ENCODE peak calls at places on chromosomes 11 and 22, in seven cellular contexts. S is upper lobe of right lung; X is amniotic stem cell; J is T47D; F is ACHN; C is cardiac septum; M is activated T-cell treated with anti-CD3 and anti-CD28 coated beads, Interleukin-2, amount 50 U/mL, for 48 hours. A is an unnamed sample.
A peak's percentile ranks its signal among the peaks of the same experiment; 100 is the strongest.

GRCh38 chr22:34886812-34887211 is 179.1 kb upstream of the ISX start:
- DNase-seq in C (no peak), J (no peak), X (no peak), F (no peak), M (no peak), S (no peak), A (no peak)

GRCh38 chr22:36454916-36455570 is 26.4 kb downstream of the TXN2 start:
- DNase-seq in F (peak; percentile 88), S (peak; percentile 97), M (peak; percentile 97), J (peak; percentile 65), C (peak; percentile 99), X (no peak), A (peak; percentile 94)

GRCh38 chr22:45308624-45309421 is 911 bp upstream of the FAM118A start:
- DNase-seq in J (no peak), X (no peak), C (no peak), M (no peak), F (no peak), S (no peak), A (peak; percentile 24)

GRCh38 chr11:114775849-114776621 is 97.7 kb downstream of the NXPE2 start:
- DNase-seq in M (no peak), F (no peak), J (no peak), S (no peak), C (no peak), X (no peak), A (no peak)

GRCh38 chr11:126312903-126313460 is 9.1 kb downstream of the DCPS start:
- DNase-seq in F (no peak), J (no peak), S (no peak), X (no peak), M (no peak), C (no peak), A (no peak)

GRCh38 chr22:37498289-37498909 is 12.2 kb upstream of the MFNG start:
- DNase-seq in F (no peak), J (no peak), S (peak; percentile 68), X (no peak), M (peak; percentile 85), C (no peak), A (peak; percentile 68)

GRCh38 chr22:33573479-33573878 is 346.8 kb downstream of the LARGE1 start:
- DNase-seq in C (no peak), F (peak; percentile 89), M (no peak), S (no peak), J (no peak), X (no peak), A (no peak)

GRCh38 chr22:40411506-40411861 is 41.1 kb downstream of the SGSM3 start:
- DNase-seq in X (no peak), M (no peak), F (no peak), S (peak; percentile 58), C (no peak), J (no peak), A (no peak)

GRCh38 chr11:67290801-67291200 is 1.7 kb downstream of the ANKRD13D start:
- DNase-seq in F (no peak), C (peak; percentile 75), S (peak; percentile 55), M (no peak), X (no peak), J (no peak), A (no peak)

GRCh38 chr11:64558065-64558745 is 32.8 kb upstream of the SLC22A12 start:
- DNase-seq in F (peak; percentile 32), J (no peak), S (peak; percentile 40), C (peak; percentile 33), M (no peak), X (no peak), A (no peak)

GRCh38 chr11:70712471-70712870 is 314.1 kb downstream of the CTTN start:
- DNase-seq in F (no peak), X (no peak), M (no peak), J (no peak), S (peak; percentile 64), C (no peak), A (no peak)

GRCh38 chr22:32949719-32950118 is 108.5 kb downstream of the SYN3 start:
- DNase-seq in S (no peak), C (no peak), X (no peak), J (no peak), M (no peak), F (no peak), A (no peak)

GRCh38 chr11:71477637-71478011 is 24.6 kb downstream of the NADSYN1 start:
- DNase-seq in X (no peak), F (no peak), C (no peak), M (no peak), J (no peak), S (no peak), A (no peak)

GRCh38 chr22:35454416-35455054 is 54.6 kb downstream of the MCM5 start:
- DNase-seq in M (no peak), S (no peak), X (no peak), J (no peak), F (no peak), C (no peak), A (no peak)

GRCh38 chr11:128174465-128175101 is 412.8 kb downstream of the ETS1 start:
- DNase-seq in C (no peak), X (no peak), F (no peak), S (no peak), M (no peak), J (no peak), A (no peak)

GRCh38 chr11:114123692-114124330 is 64.3 kb downstream of the ZBTB16 start:
- DNase-seq in C (no peak), F (no peak), S (no peak), M (no peak), X (no peak), J (no peak), A (no peak)

GRCh38 chr22:23509571-23510302 is 70.4 kb downstream of the IGLL1 start:
- DNase-seq in S (no peak), C (no peak), J (no peak), F (no peak), X (no peak), M (no peak), A (no peak)

GRCh38 chr11:108597736-108598355 is 4.3 kb upstream of the EXPH5 start:
- DNase-seq in C (no peak), F (no peak), J (no peak), X (no peak), M (no peak), S (no peak), A (no peak)

GRCh38 chr11:20238712-20239111 is 78.4 kb upstream of the DBX1 start:
- DNase-seq in S (no peak), F (no peak), J (no peak), C (no peak), X (no peak), M (no peak), A (no peak)

GRCh38 chr11:65454696-65455456 is 32.3 kb downstream of the NEAT1 start:
- DNase-seq in X (no peak), S (peak; percentile 95), J (peak; percentile 97), F (peak; percentile 83), M (peak; percentile 95), C (peak; percentile 97), A (peak; percentile 81)

GRCh38 chr22:27542602-27543001 is 259.0 kb downstream of the MN1 start:
- DNase-seq in M (no peak), X (no peak), S (no peak), C (no peak), J (no peak), F (no peak), A (no peak)

GRCh38 chr22:37675930-37676571 is 615 bp downstream of the LGALS1 start:
- DNase-seq in C (peak; percentile 83), F (peak; percentile 36), M (peak; percentile 63), S (peak; percentile 73), X (no peak), J (no peak), A (no peak)

GRCh38 chr11:47220401-47220821 is 5.6 kb downstream of the DDB2 start:
- DNase-seq in S (no peak), C (no peak), F (peak; percentile 39), M (no peak), J (no peak), X (no peak), A (no peak)

GRCh38 chr11:61532136-61533038 is 23.8 kb downstream of the LRRC10B start:
- DNase-seq in S (no peak), M (peak; percentile 71), X (no peak), F (peak; percentile 52), C (no peak), J (peak; percentile 91), A (peak; percentile 37)

GRCh38 chr11:68116892-68117435 is 4.2 kb downstream of the CHKA start:
- DNase-seq in J (no peak), C (no peak), S (no peak), X (no peak), M (no peak), F (no peak), A (no peak)

GRCh38 chr22:38707346-38707745 is 1.6 kb downstream of the GTPBP1 start:
- DNase-seq in J (no peak), F (peak; percentile 8), S (no peak), C (no peak), M (no peak), X (no peak), A (no peak)

GRCh38 chr11:68090706-68091105 is 30.5 kb downstream of the CHKA start:
- DNase-seq in F (no peak), C (no peak), S (no peak), J (no peak), X (no peak), M (no peak), A (no peak)

GRCh38 chr11:117319214-117319840 is 3.3 kb upstream of the BACE1 start:
- DNase-seq in F (no peak), J (no peak), C (no peak), S (no peak), X (no peak), M (no peak), A (no peak)

GRCh38 chr11:1760351-1761109 is 3.2 kb downstream of the CTSD start:
- DNase-seq in F (peak; percentile 27), J (no peak), S (peak; percentile 92), C (peak; percentile 97), M (no peak), X (no peak), A (no peak)

GRCh38 chr22:49589301-49589700 is 238.4 kb downstream of the BRD1 start:
- DNase-seq in F (no peak), M (no peak), J (no peak), S (peak; percentile 40), C (peak; percentile 43), X (no peak), A (no peak)

GRCh38 chr11:6746086-6746618 is 25.6 kb downstream of the OR2AG2 start:
- DNase-seq in M (peak; percentile 59), S (no peak), C (no peak), X (no peak), J (no peak), F (no peak), A (peak; percentile 40)

GRCh38 chr22:43848366-43849171 is 13.7 kb downstream of the SULT4A1 start:
- DNase-seq in F (peak; percentile 18), C (peak; percentile 64), X (no peak), S (peak; percentile 52), J (peak; percentile 58), M (no peak), A (no peak)

GRCh38 chr22:22711532-22711913 is 67.1 kb downstream of the GGTLC2 start:
- DNase-seq in C (no peak), S (no peak), J (no peak), F (no peak), M (no peak), X (no peak), A (no peak)

GRCh38 chr11:82858556-82859091 is 41.6 kb downstream of the PRCP start:
- DNase-seq in J (no peak), C (no peak), F (peak; percentile 84), M (no peak), S (no peak), X (no peak), A (no peak)